ENCODE peak calls at places on chromosomes 16 and 17, in seven cellular contexts. One of them, this sample, is unnamed.

GRCh38 chr16:29943846-29944669 is 17.8 kb upstream of the TMEM219 start:
- DNase-seq in HCT116: peak; percentile 98
- DNase-seq in WTC11: peak; percentile 19
- DNase-seq in HEK293T: peak; percentile 87
- DNase-seq in GM12878: no peak
- DNase-seq in HepG2: peak; percentile 91
- DNase-seq in H1: no peak
- DNase-seq in this sample: peak; percentile 76

GRCh38 chr17:80187090-80187489 is 17.3 kb downstream of the CARD14 start:
- DNase-seq in HepG2: no peak
- DNase-seq in GM12878: no peak
- DNase-seq in HEK293T: no peak
- DNase-seq in WTC11: no peak
- DNase-seq in H1: no peak
- DNase-seq in HCT116: no peak
- DNase-seq in this sample: no peak

GRCh38 chr16:10391339-10391738 is 5.5 kb downstream of the ATF7IP2 start:
- DNase-seq in GM12878: no peak
- DNase-seq in HepG2: no peak
- DNase-seq in H1: no peak
- DNase-seq in HCT116: no peak
- DNase-seq in WTC11: no peak
- DNase-seq in HEK293T: no peak
- DNase-seq in this sample: no peak

GRCh38 chr17:69716571-69716970 is 302.1 kb downstream of the MAP2K6 start:
- DNase-seq in H1: no peak
- DNase-seq in HepG2: no peak
- DNase-seq in WTC11: no peak
- DNase-seq in HCT116: no peak
- DNase-seq in GM12878: no peak
- DNase-seq in HEK293T: no peak
- DNase-seq in this sample: no peak

GRCh38 chr16:78659668-78660217 is 560.3 kb downstream of the WWOX start:
- DNase-seq in GM12878: no peak
- DNase-seq in WTC11: no peak
- DNase-seq in HepG2: no peak
- DNase-seq in HEK293T: no peak
- DNase-seq in HCT116: no peak
- DNase-seq in H1: no peak
- DNase-seq in this sample: no peak

GRCh38 chr17:39872700-39873099 is 4.7 kb downstream of the ZPBP2 start:
- DNase-seq in HCT116: no peak
- DNase-seq in HEK293T: no peak
- DNase-seq in H1: no peak
- DNase-seq in HepG2: peak; percentile 20
- DNase-seq in GM12878: no peak
- DNase-seq in WTC11: no peak
- DNase-seq in this sample: no peak

GRCh38 chr17:32941419-32942032 is 13.6 kb downstream of the TMEM98 start:
- DNase-seq in GM12878: no peak
- DNase-seq in HCT116: no peak
- DNase-seq in HepG2: no peak
- DNase-seq in HEK293T: no peak
- DNase-seq in WTC11: no peak
- DNase-seq in H1: no peak
- DNase-seq in this sample: no peak

GRCh38 chr17:76246080-76247066 is 6.1 kb upstream of the RNF157 start:
- DNase-seq in HCT116: no peak
- DNase-seq in HEK293T: peak; percentile 38
- DNase-seq in GM12878: peak; percentile 98
- DNase-seq in WTC11: no peak
- DNase-seq in HepG2: peak; percentile 67
- DNase-seq in H1: no peak
- DNase-seq in this sample: no peak

GRCh38 chr17:8226536-8227237 is 16.3 kb upstream of the AURKB start:
- DNase-seq in WTC11: peak; percentile 81
- DNase-seq in H1: peak; percentile 90
- DNase-seq in HCT116: peak; percentile 91
- DNase-seq in HEK293T: peak; percentile 59
- DNase-seq in HepG2: no peak
- DNase-seq in GM12878: peak; percentile 78
- DNase-seq in this sample: peak; percentile 62

GRCh38 chr16:77569406-77569805 is 134.6 kb upstream of the ADAMTS18 start:
- DNase-seq in HepG2: no peak
- DNase-seq in H1: no peak
- DNase-seq in WTC11: no peak
- DNase-seq in HCT116: no peak
- DNase-seq in HEK293T: no peak
- DNase-seq in GM12878: no peak
- DNase-seq in this sample: no peak

GRCh38 chr17:77127735-77128361 is 12.9 kb upstream of the SEC14L1 start:
- DNase-seq in HCT116: no peak
- DNase-seq in WTC11: no peak
- DNase-seq in GM12878: no peak
- DNase-seq in HEK293T: no peak
- DNase-seq in H1: no peak
- DNase-seq in HepG2: no peak
- DNase-seq in this sample: no peak

GRCh38 chr17:34161600-34161999 is 93.5 kb upstream of the CCL2 start:
- DNase-seq in H1: no peak
- DNase-seq in HEK293T: no peak
- DNase-seq in WTC11: no peak
- DNase-seq in HepG2: no peak
- DNase-seq in GM12878: no peak
- DNase-seq in HCT116: no peak
- DNase-seq in this sample: no peak

GRCh38 chr17:42101513-42102292 is 3.4 kb upstream of the ZNF385C start:
- DNase-seq in HCT116: peak; percentile 61
- DNase-seq in H1: peak; percentile 100
- DNase-seq in WTC11: peak; percentile 97
- DNase-seq in HEK293T: peak; percentile 87
- DNase-seq in HepG2: peak; percentile 65
- DNase-seq in GM12878: no peak
- DNase-seq in this sample: peak; percentile 89

GRCh38 chr17:5582177-5582885 is 2.0 kb downstream of the NLRP1 start:
- DNase-seq in HEK293T: no peak
- DNase-seq in HepG2: no peak
- DNase-seq in GM12878: no peak
- DNase-seq in H1: no peak
- DNase-seq in HCT116: no peak
- DNase-seq in WTC11: no peak
- DNase-seq in this sample: no peak

GRCh38 chr17:70290770-70291169 is 121.4 kb downstream of the KCNJ2 start:
- DNase-seq in WTC11: no peak
- DNase-seq in H1: no peak
- DNase-seq in HEK293T: no peak
- DNase-seq in HCT116: no peak
- DNase-seq in GM12878: no peak
- DNase-seq in HepG2: no peak
- DNase-seq in this sample: no peak

GRCh38 chr16:88290850-88291830 is 91.6 kb upstream of the ZNF469 start:
- DNase-seq in HepG2: no peak
- DNase-seq in H1: no peak
- DNase-seq in GM12878: no peak
- DNase-seq in HEK293T: no peak
- DNase-seq in WTC11: no peak
- DNase-seq in HCT116: no peak
- DNase-seq in this sample: no peak

DNA sequence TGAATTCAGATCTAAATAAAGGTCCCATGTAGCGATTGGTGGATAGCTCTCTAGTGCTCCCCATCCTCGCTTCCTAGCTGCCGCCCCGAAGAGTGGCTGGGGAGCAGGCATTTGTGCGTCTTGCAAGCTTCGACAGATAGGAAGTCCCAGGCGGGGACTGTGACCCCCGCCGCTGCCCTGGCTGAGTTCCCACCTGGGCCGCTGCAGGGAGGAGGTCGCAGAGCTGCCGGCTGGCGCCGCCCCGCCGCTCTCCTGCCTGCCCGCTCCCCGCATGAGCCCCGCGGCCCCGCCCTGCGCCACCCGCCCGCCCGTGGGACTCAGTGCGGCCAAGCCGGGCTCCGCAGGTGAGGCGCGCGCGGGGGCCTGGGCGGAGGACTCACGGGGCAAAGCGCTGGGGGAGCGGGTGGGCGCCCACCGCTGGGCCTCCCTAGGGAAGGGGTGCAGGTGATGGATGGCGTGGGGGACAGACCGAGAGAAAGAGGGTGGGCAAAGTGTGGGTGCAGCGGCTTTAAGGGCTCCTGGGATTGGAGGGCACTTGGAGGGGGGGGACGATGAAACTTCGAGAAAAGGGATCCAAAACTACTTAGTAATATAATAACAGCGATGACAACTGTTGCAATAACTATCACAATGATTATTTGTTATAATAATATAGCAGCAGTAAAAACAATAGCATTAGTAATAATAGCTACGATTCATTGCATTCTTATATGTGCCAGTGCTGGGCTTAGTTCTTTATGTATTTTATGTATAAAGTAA is at the start of gene OTOA:
- DNase-seq in HCT116: no peak
- DNase-seq in GM12878: no peak
- DNase-seq in HEK293T: no peak
- DNase-seq in H1: peak; percentile 71
- DNase-seq in HepG2: no peak
- DNase-seq in WTC11: peak; percentile 56
- DNase-seq in this sample: no peak
- TF ChIP-seq SP1 in HCT116: no peak
- TF ChIP-seq SP1 in GM12878: no peak
- TF ChIP-seq SP1 in HEK293T: no peak
- TF ChIP-seq SP1 in H1: no peak
- TF ChIP-seq SP1 in HepG2: no peak
- TF ChIP-seq SP1 in WTC11: no peak
- TF ChIP-seq SP1 in this sample: no peak

GRCh38 chr16:46830417-46830901 is 521 bp downstream of the C16orf87 start:
- DNase-seq in HEK293T: peak; percentile 40
- DNase-seq in H1: no peak
- DNase-seq in HepG2: no peak
- DNase-seq in HCT116: no peak
- DNase-seq in GM12878: no peak
- DNase-seq in WTC11: peak; percentile 57
- DNase-seq in this sample: no peak
- TF ChIP-seq SP1 in HEK293T: no peak
- TF ChIP-seq SP1 in H1: no peak
- TF ChIP-seq SP1 in HepG2: no peak
- TF ChIP-seq SP1 in HCT116: no peak
- TF ChIP-seq SP1 in GM12878: no peak
- TF ChIP-seq SP1 in WTC11: no peak
- TF ChIP-seq SP1 in this sample: no peak

GRCh38 chr16:70158261-70158939 is 15.2 kb upstream of the CLEC18C start:
- DNase-seq in H1: no peak
- DNase-seq in GM12878: no peak
- DNase-seq in HEK293T: peak; percentile 8
- DNase-seq in HCT116: no peak
- DNase-seq in HepG2: no peak
- DNase-seq in WTC11: peak; percentile 16
- DNase-seq in this sample: peak; percentile 20

GRCh38 chr16:70157477-70158260 is 15.9 kb upstream of the CLEC18C start:
- DNase-seq in WTC11: no peak
- DNase-seq in H1: no peak
- DNase-seq in HepG2: peak; percentile 98
- DNase-seq in GM12878: no peak
- DNase-seq in HCT116: no peak
- DNase-seq in HEK293T: no peak
- DNase-seq in this sample: peak; percentile 13

GRCh38 chr16:70156207-70156978 is 17.2 kb upstream of the CLEC18C start:
- DNase-seq in HEK293T: no peak
- DNase-seq in H1: no peak
- DNase-seq in WTC11: no peak
- DNase-seq in HepG2: no peak
- DNase-seq in GM12878: no peak
- DNase-seq in HCT116: no peak
- DNase-seq in this sample: peak; percentile 28

GRCh38 chr16:70159355-70160348 is 13.9 kb upstream of the CLEC18C start:
- DNase-seq in GM12878: no peak
- DNase-seq in HCT116: no peak
- DNase-seq in H1: no peak
- DNase-seq in HepG2: no peak
- DNase-seq in HEK293T: peak; percentile 5
- DNase-seq in WTC11: no peak
- DNase-seq in this sample: peak; percentile 10

GRCh38 chr16:70157105-70157476 is 16.5 kb upstream of the CLEC18C start:
- DNase-seq in H1: no peak
- DNase-seq in HEK293T: no peak
- DNase-seq in HepG2: no peak
- DNase-seq in GM12878: no peak
- DNase-seq in HCT116: no peak
- DNase-seq in WTC11: no peak
- DNase-seq in this sample: peak; percentile 5
- TF ChIP-seq SP1 in H1: no peak
- TF ChIP-seq SP1 in HEK293T: no peak
- TF ChIP-seq SP1 in HepG2: no peak
- TF ChIP-seq SP1 in GM12878: no peak
- TF ChIP-seq SP1 in HCT116: no peak
- TF ChIP-seq SP1 in WTC11: no peak
- TF ChIP-seq SP1 in this sample: no peak

DNA sequence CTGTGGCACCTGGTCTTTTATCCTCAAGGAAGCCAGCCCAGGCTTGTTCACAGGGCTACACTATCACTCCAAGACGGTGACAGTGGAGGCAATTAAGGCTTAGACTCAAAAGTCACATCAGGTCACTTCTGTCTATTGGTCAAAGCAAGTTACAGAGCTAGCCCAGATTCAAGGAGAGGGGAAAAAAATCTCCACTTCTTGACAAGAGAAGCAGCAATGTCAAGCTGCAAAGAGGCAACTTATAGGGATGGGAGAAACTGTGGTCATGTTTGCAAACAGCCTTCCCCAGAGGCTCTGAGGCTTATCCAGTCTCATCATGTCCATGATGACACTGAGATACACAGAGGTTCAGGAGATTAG is 31.6 kb downstream of the SERPINF1 start:
- DNase-seq in H1: no peak
- DNase-seq in HCT116: no peak
- DNase-seq in HEK293T: no peak
- DNase-seq in GM12878: no peak
- DNase-seq in HepG2: no peak
- DNase-seq in WTC11: no peak
- DNase-seq in this sample: no peak
- TF ChIP-seq SP1 in H1: no peak
- TF ChIP-seq SP1 in HCT116: no peak
- TF ChIP-seq SP1 in HEK293T: no peak
- TF ChIP-seq SP1 in GM12878: no peak
- TF ChIP-seq SP1 in HepG2: no peak
- TF ChIP-seq SP1 in WTC11: no peak
- TF ChIP-seq SP1 in this sample: no peak

DNA sequence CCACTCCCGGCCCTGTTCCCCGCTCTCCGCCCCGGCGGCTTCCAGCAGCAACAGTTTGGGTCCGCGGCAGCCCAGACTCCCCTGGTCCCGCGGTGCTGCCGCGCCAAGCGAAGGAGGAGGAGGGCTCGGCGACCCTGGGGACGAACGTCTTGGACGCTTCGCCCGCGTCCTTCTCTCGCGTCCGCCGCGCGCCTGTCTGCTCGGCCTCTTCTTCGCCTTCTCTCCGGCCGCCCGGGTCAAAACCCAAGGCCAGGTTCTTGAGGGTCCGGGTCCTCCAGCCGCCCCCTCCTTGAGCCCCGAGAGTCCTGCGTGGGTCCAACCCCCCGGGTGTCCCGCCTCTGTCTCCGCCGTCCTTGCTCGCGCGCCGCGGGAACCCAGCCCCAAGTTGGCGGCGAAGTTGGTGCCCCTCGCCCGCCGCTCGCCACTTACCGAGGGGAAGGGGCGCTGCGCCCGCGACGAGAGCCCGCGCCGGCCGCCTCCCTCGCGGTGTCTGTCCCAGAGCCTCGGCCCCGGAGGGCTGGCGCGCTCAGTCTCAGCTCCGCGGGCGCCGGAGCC is 1.4 kb upstream of the GRIN2C start:
- DNase-seq in HEK293T: no peak
- DNase-seq in GM12878: no peak
- DNase-seq in H1: peak; percentile 67
- DNase-seq in WTC11: peak; percentile 43
- DNase-seq in HepG2: no peak
- DNase-seq in HCT116: no peak
- DNase-seq in this sample: no peak
- TF ChIP-seq SP1 in HEK293T: no peak
- TF ChIP-seq SP1 in GM12878: no peak
- TF ChIP-seq SP1 in H1: no peak
- TF ChIP-seq SP1 in WTC11: no peak
- TF ChIP-seq SP1 in HepG2: no peak
- TF ChIP-seq SP1 in HCT116: no peak
- TF ChIP-seq SP1 in this sample: no peak